ENCODE peak calls at places on chromosomes 3 and 15, in nine cellular contexts. P, W, O, V, C, N, Y, T and H are unnamed samples.
A peak's percentile ranks its signal among the peaks of the same experiment; 100 is the strongest.

GRCh38 chr15:33402640-33403039 is 91.9 kb downstream of the RYR3 start:
- DNase-seq in P (no peak), W (no peak), O (no peak), V (no peak), C (no peak), N (no peak), Y (no peak), T (no peak), H (no peak)

GRCh38 chr15:65056106-65056505 is 10.9 kb downstream of the SLC51B start:
- DNase-seq in P (no peak), W (no peak), O (no peak), V (no peak), C (no peak), N (no peak), Y (no peak), T (no peak), H (no peak)

GRCh38 chr3:11238880-11239279 is 33.3 kb upstream of the ATG7 start:
- DNase-seq in P (no peak), W (no peak), O (no peak), V (no peak), C (no peak), N (no peak), Y (peak; percentile 95), T (no peak), H (no peak)

GRCh38 chr15:36361351-36361870 is 218.0 kb upstream of the CDIN1 start:
- DNase-seq in P (no peak), W (no peak), O (no peak), V (no peak), C (no peak), N (no peak), Y (peak; percentile 69), T (no peak), H (no peak)

GRCh38 chr3:80559701-80560100 is 791.9 kb upstream of the ROBO1 start:
- DNase-seq in P (no peak), W (no peak), O (no peak), V (no peak), C (peak; percentile 35), N (no peak), Y (no peak), T (no peak), H (no peak)

GRCh38 chr15:83695901-83696425 is 42.0 kb downstream of the ADAMTSL3 start:
- DNase-seq in P (no peak), W (no peak), O (no peak), V (no peak), C (no peak), N (no peak), Y (no peak), T (no peak), H (no peak)

GRCh38 chr3:152356870-152357276 is 88.1 kb downstream of the MBNL1 start:
- DNase-seq in P (no peak), W (no peak), O (no peak), V (no peak), C (peak; percentile 10), N (no peak), Y (no peak), T (no peak), H (no peak)

GRCh38 chr15:71261934-71262333 is 146.7 kb downstream of the THSD4 start:
- DNase-seq in P (no peak), W (no peak), O (no peak), V (no peak), C (no peak), N (no peak), Y (no peak), T (no peak), H (no peak)

GRCh38 chr3:151955356-151955755 is 81.9 kb downstream of the SUCNR1 start:
- DNase-seq in P (no peak), W (no peak), O (no peak), V (no peak), C (no peak), N (no peak), Y (no peak), T (no peak), H (no peak)

GRCh38 chr3:100463002-100463401 is 29.4 kb upstream of the TMEM45A start:
- DNase-seq in P (peak; percentile 67), W (peak; percentile 12), O (no peak), V (no peak), C (peak; percentile 82), N (no peak), Y (peak; percentile 73), T (no peak), H (no peak)